ENCODE peak calls at places on chromosomes 6 and 20, in four cellular contexts. N is ovary, H is lower lobe of right lung, D is hepatocyte. Z is an unnamed sample.

GRCh38 chr6:154039231-154039842 is at the start of gene OPRM1:
- DNase-seq in N (no peak), H (peak), D (peak), Z (peak)

GRCh38 chr6:44004625-44005506 is 122.4 kb downstream of the MRPL14 start:
- DNase-seq in H (no peak), N (no peak), D (no peak), Z (no peak)

GRCh38 chr6:156193381-156193780 is 583.8 kb upstream of the ARID1B start:
- DNase-seq in D (no peak), H (no peak), N (no peak), Z (no peak)

GRCh38 chr6:33886673-33887144 is 82.9 kb upstream of the MLN start:
- DNase-seq in D (peak), H (no peak), N (no peak), Z (no peak)

GRCh38 chr20:19885576-19885956 is 127.5 kb downstream of the RIN2 start:
- DNase-seq in D (no peak), H (no peak), N (no peak), Z (no peak)

GRCh38 chr6:122660296-122660695 is 50.1 kb downstream of the PKIB start:
- DNase-seq in N (no peak), D (no peak), H (no peak), Z (no peak)

GRCh38 chr20:10531848-10532247 is 96.7 kb downstream of the SLX4IP start:
- DNase-seq in D (no peak), H (no peak), N (no peak), Z (no peak)

GRCh38 chr20:25269057-25269832 is 21.4 kb downstream of the PYGB start:
- DNase-seq in N (no peak), H (no peak), D (no peak), Z (no peak)

GRCh38 chr6:30555428-30556005 is 772 bp downstream of the GNL1 start:
- DNase-seq in D (peak), H (peak), N (peak), Z (peak)

GRCh38 chr6:70103798-70104197 is 199.1 kb downstream of the COL9A1 start:
- DNase-seq in N (no peak), H (no peak), D (no peak), Z (no peak)

GRCh38 chr20:45117581-45117980 is 2.6 kb upstream of the WFDC5 start:
- DNase-seq in N (no peak), D (no peak), H (no peak), Z (no peak)

GRCh38 chr20:57323034-57323433 is 6.6 kb upstream of the SPO11 start:
- DNase-seq in N (peak), H (no peak), D (peak), Z (peak)

GRCh38 chr6:105616521-105616920 is 213.6 kb upstream of the PREP start:
- DNase-seq in N (no peak), H (no peak), D (no peak), Z (no peak)

GRCh38 chr6:166736606-166737005 is 109.6 kb upstream of the RPS6KA2 start:
- DNase-seq in D (peak), H (no peak), N (no peak), Z (no peak)

GRCh38 chr6:167805349-167806060 is 21.2 kb upstream of the AFDN start:
- DNase-seq in N (no peak), D (no peak), H (no peak), Z (no peak)

GRCh38 chr6:81995548-81996289 is 243.2 kb upstream of the TENT5A start:
- DNase-seq in N (no peak), H (no peak), D (no peak), Z (no peak)

GRCh38 chr20:64062596-64063388 is at the start of gene TCEA2:
- DNase-seq in N (peak), D (peak), H (peak), Z (peak)

GRCh38 chr6:27651371-27651732 is 178.4 kb upstream of the ZNF184 start:
- DNase-seq in N (no peak), D (peak), H (no peak), Z (peak)

GRCh38 chr20:50823319-50823718 is 28.5 kb downstream of the BCAS4 start:
- DNase-seq in N (no peak), D (no peak), H (no peak), Z (no peak)

GRCh38 chr6:128487746-128488145 is 32.7 kb downstream of the PTPRK start:
- DNase-seq in D (no peak), N (no peak), H (no peak), Z (no peak)

GRCh38 chr20:47727170-47727880 is 58.0 kb downstream of the SULF2 start:
- DNase-seq in N (no peak), D (no peak), H (peak), Z (no peak)

GRCh38 chr20:11582073-11582472 is 335.6 kb upstream of the BTBD3 start:
- DNase-seq in N (no peak), D (no peak), H (no peak), Z (no peak)

GRCh38 chr6:26196846-26197683 is 109.8 kb downstream of the HFE start:
- DNase-seq in H (peak), D (peak), N (peak), Z (peak)

GRCh38 chr20:57450419-57450818 is 59.2 kb downstream of the RBM38 start:
- DNase-seq in N (no peak), D (no peak), H (peak), Z (no peak)

GRCh38 chr20:63005862-63006564 is 751 bp downstream of the BHLHE23 start:
- DNase-seq in H (no peak), N (no peak), D (no peak), Z (peak)

GRCh38 chr20:41406896-41407444 is 40.4 kb upstream of the EMILIN3 start:
- DNase-seq in N (no peak), D (no peak), H (no peak), Z (no peak)

GRCh38 chr20:1341561-1342265 is 12.8 kb upstream of the SDCBP2 start:
- DNase-seq in D (no peak), H (no peak), N (no peak), Z (no peak)

GRCh38 chr6:47247227-47247797 is 62.4 kb downstream of the TNFRSF21 start:
- DNase-seq in H (no peak), D (no peak), N (no peak), Z (no peak)

GRCh38 chr6:138160329-138161117 is 1.2 kb upstream of the ARFGEF3 start:
- DNase-seq in N (no peak), D (no peak), H (no peak), Z (peak)

GRCh38 chr6:98416027-98416426 is 418.3 kb upstream of the POU3F2 start:
- DNase-seq in H (no peak), D (no peak), N (no peak), Z (no peak)

GRCh38 chr20:23776067-23776771 is 25.5 kb upstream of the CST1 start:
- DNase-seq in H (no peak), D (no peak), N (no peak), Z (peak)

GRCh38 chr6:7418238-7418905 is 28.8 kb downstream of the RIOK1 start:
- DNase-seq in H (no peak), N (no peak), D (no peak), Z (no peak)

GRCh38 chr20:15328084-15328483 is 990.7 kb upstream of the FLRT3 start:
- DNase-seq in N (no peak), D (no peak), H (no peak), Z (no peak)

GRCh38 chr6:39424831-39425230 is 102.3 kb upstream of the KCNK16 start:
- DNase-seq in D (no peak), N (no peak), H (no peak), Z (no peak)

GRCh38 chr6:39422273-39422672 is 99.8 kb upstream of the KCNK16 start:
- DNase-seq in N (no peak), D (no peak), H (no peak), Z (no peak)

GRCh38 chr6:39425346-39426056 is 103.0 kb upstream of the KCNK16 start:
- DNase-seq in D (no peak), H (no peak), N (no peak), Z (no peak)

GRCh38 chr6:39428152-39428551 is 105.7 kb upstream of the KCNK16 start:
- DNase-seq in H (no peak), D (no peak), N (no peak), Z (no peak)

GRCh38 chr6:39426057-39426592 is 103.6 kb upstream of the KCNK16 start:
- DNase-seq in H (no peak), N (no peak), D (no peak), Z (no peak)
- H3K27ac ChIP-seq in H (peak), N (no peak), D (no peak), Z (no peak)

GRCh38 chr6:147149092-147149491 is 55.1 kb upstream of the STXBP5 start:
- DNase-seq in D (no peak), N (no peak), H (no peak), Z (no peak)
- H3K27ac ChIP-seq in D (peak), N (no peak), H (no peak), Z (no peak)

DNA sequence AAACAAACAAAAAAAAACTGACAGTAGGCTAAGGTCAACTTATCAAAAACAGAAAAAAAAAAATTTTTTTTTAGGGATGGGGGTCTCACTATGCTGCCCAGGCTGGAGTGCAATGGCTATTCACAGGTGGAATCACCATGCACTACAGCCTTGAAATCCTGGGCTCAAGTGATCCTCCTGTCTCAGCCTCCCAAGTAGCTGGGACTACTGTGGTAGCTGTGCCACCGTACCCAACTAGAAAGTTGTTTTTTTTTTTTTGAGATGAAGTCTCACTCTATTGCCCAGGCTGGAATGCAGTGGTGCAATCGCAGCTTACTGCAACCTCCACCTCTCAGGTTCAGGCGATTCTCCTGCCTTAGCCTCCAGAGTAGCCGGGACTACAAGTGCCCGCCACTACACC is 2.1 kb downstream of the COMMD7 start:
- DNase-seq in N (no peak), D (no peak), H (no peak), Z (no peak)
- H3K27ac ChIP-seq in N (no peak), D (no peak), H (no peak), Z (no peak)

GRCh38 chr20:5570442-5570841 is 179.8 kb upstream of the SHLD1 start:
- DNase-seq in D (no peak), N (no peak), H (no peak), Z (no peak)
- H3K27ac ChIP-seq in D (no peak), N (no peak), H (peak), Z (no peak)

GRCh38 chr20:13953227-13953626 is 37.2 kb downstream of the SEL1L2 start:
- DNase-seq in D (no peak), N (no peak), H (no peak), Z (peak)

DNA sequence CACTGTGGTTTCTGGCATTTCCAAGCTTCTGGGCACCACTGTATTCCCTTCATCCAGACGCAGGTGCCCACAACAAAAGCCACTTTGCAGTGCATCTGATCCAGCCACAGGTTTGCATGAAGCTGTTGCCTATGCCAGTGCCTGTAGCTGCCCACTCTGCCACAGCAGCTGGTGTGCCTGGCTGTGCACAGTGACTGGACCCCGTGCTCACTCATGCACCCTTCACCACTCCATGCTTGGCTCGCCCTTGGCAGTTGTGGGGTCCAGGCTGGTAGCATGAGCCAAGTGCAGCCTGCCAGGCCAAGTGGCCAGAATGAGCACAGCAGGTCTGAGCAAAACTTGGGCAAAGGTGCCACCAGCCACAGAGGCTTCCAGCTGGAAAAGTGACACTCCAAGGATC is 42.7 kb downstream of the SEL1L2 start:
- DNase-seq in H (no peak), D (no peak), N (no peak), Z (no peak)
- H3K27ac ChIP-seq in H (no peak), D (no peak), N (no peak), Z (no peak)

GRCh38 chr20:36761125-36761524 is 12.4 kb downstream of the DSN1 start:
- DNase-seq in N (no peak), D (no peak), H (no peak), Z (no peak)
- H3K27ac ChIP-seq in N (no peak), D (no peak), H (no peak), Z (no peak)